ENCODE peak calls at places on chromosomes 13 and 19, in ten cellular contexts. One of them, this sample, is unnamed.

GRCh38 chr19:17944301-17944700 is 11.5 kb downstream of the CCDC124 start:
- DNase-seq in neural progenitor cell: no peak
- DNase-seq in tibial artery: no peak
- DNase-seq in GM12878: no peak
- DNase-seq in pancreas: no peak
- DNase-seq in left ventricle myocardium inferior: no peak
- DNase-seq in esophagus muscularis mucosa: no peak
- DNase-seq in IMR-90: peak; percentile 88
- DNase-seq in ovary: no peak
- DNase-seq in kidney: no peak
- DNase-seq in this sample: no peak

GRCh38 chr19:28020631-28021315 is 1192.2 kb downstream of the UQCRFS1 start:
- DNase-seq in neural progenitor cell: peak; percentile 7
- DNase-seq in tibial artery: no peak
- DNase-seq in GM12878: no peak
- DNase-seq in pancreas: no peak
- DNase-seq in left ventricle myocardium inferior: no peak
- DNase-seq in esophagus muscularis mucosa: peak; percentile 75
- DNase-seq in IMR-90: no peak
- DNase-seq in ovary: no peak
- DNase-seq in kidney: no peak
- DNase-seq in this sample: no peak

GRCh38 chr19:42471554-42472249 is 29.0 kb upstream of the CXCL17 start:
- DNase-seq in neural progenitor cell: no peak
- DNase-seq in tibial artery: no peak
- DNase-seq in GM12878: no peak
- DNase-seq in pancreas: no peak
- DNase-seq in left ventricle myocardium inferior: no peak
- DNase-seq in esophagus muscularis mucosa: no peak
- DNase-seq in IMR-90: peak; percentile 5
- DNase-seq in ovary: no peak
- DNase-seq in kidney: no peak
- DNase-seq in this sample: no peak

GRCh38 chr13:108734676-108735075 is 105.3 kb downstream of the MYO16 start:
- DNase-seq in neural progenitor cell: peak; percentile 22
- DNase-seq in tibial artery: no peak
- DNase-seq in GM12878: no peak
- DNase-seq in pancreas: no peak
- DNase-seq in left ventricle myocardium inferior: no peak
- DNase-seq in esophagus muscularis mucosa: no peak
- DNase-seq in IMR-90: no peak
- DNase-seq in ovary: no peak
- DNase-seq in kidney: no peak
- DNase-seq in this sample: no peak

GRCh38 chr13:85993567-85993966 is 194.3 kb upstream of the SLITRK6 start:
- DNase-seq in neural progenitor cell: no peak
- DNase-seq in tibial artery: no peak
- DNase-seq in GM12878: no peak
- DNase-seq in pancreas: no peak
- DNase-seq in left ventricle myocardium inferior: no peak
- DNase-seq in esophagus muscularis mucosa: no peak
- DNase-seq in IMR-90: no peak
- DNase-seq in ovary: no peak
- DNase-seq in kidney: no peak
- DNase-seq in this sample: no peak

GRCh38 chr13:21849323-21849722 is 178.4 kb downstream of the FGF9 start:
- DNase-seq in neural progenitor cell: peak; percentile 45
- DNase-seq in tibial artery: no peak
- DNase-seq in GM12878: peak; percentile 4
- DNase-seq in pancreas: no peak
- DNase-seq in left ventricle myocardium inferior: no peak
- DNase-seq in esophagus muscularis mucosa: no peak
- DNase-seq in IMR-90: peak; percentile 43
- DNase-seq in ovary: no peak
- DNase-seq in kidney: no peak
- DNase-seq in this sample: peak; percentile 48

GRCh38 chr13:109383683-109384082 is 402.7 kb downstream of the IRS2 start:
- DNase-seq in neural progenitor cell: no peak
- DNase-seq in tibial artery: no peak
- DNase-seq in GM12878: no peak
- DNase-seq in pancreas: no peak
- DNase-seq in left ventricle myocardium inferior: no peak
- DNase-seq in esophagus muscularis mucosa: peak; percentile 29
- DNase-seq in IMR-90: peak; percentile 79
- DNase-seq in ovary: no peak
- DNase-seq in kidney: no peak
- DNase-seq in this sample: no peak

GRCh38 chr19:45137179-45137761 is 23.5 kb downstream of the NKPD1 start:
- DNase-seq in neural progenitor cell: no peak
- DNase-seq in tibial artery: no peak
- DNase-seq in GM12878: peak; percentile 93
- DNase-seq in pancreas: no peak
- DNase-seq in left ventricle myocardium inferior: peak; percentile 70
- DNase-seq in esophagus muscularis mucosa: no peak
- DNase-seq in IMR-90: no peak
- DNase-seq in ovary: no peak
- DNase-seq in kidney: no peak
- DNase-seq in this sample: no peak

GRCh38 chr19:44745386-44745831 is 3.1 kb upstream of the BCL3 start:
- DNase-seq in neural progenitor cell: peak; percentile 22
- DNase-seq in tibial artery: peak; percentile 86
- DNase-seq in GM12878: no peak
- DNase-seq in pancreas: peak; percentile 66
- DNase-seq in left ventricle myocardium inferior: peak; percentile 86
- DNase-seq in esophagus muscularis mucosa: peak; percentile 95
- DNase-seq in IMR-90: peak; percentile 80
- DNase-seq in ovary: peak; percentile 86
- DNase-seq in kidney: peak; percentile 94
- DNase-seq in this sample: no peak

DNA sequence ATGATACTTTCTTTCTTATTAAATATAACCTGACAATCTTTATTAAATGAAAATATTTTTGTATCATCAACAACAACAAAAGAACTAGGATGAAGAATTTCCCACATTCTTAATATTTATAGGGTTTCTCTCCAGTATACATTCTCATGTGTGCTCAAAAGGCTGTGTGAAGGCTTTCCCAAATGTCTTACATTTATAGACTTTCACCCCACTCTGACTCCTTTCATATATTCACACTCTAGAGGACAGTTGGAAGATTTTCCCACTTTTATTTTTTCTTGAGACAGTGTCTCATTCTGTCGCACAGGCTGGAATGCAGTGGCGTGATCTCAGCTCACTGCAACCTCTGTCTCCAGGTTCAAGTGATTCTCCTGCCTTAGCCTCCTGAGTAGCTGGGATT is 22.4 kb downstream of the ZNF14 start:
- DNase-seq in neural progenitor cell: no peak
- DNase-seq in tibial artery: no peak
- DNase-seq in GM12878: no peak
- DNase-seq in pancreas: no peak
- DNase-seq in left ventricle myocardium inferior: no peak
- DNase-seq in esophagus muscularis mucosa: no peak
- DNase-seq in IMR-90: no peak
- DNase-seq in ovary: no peak
- DNase-seq in kidney: no peak
- DNase-seq in this sample: no peak
- H3K27ac ChIP-seq in neural progenitor cell: no peak overlapping the region
- H3K27ac ChIP-seq in tibial artery: no peak overlapping the region
- H3K27ac ChIP-seq in GM12878: no peak overlapping the region
- H3K27ac ChIP-seq in pancreas: no peak overlapping the region
- H3K27ac ChIP-seq in left ventricle myocardium inferior: no peak overlapping the region
- H3K27ac ChIP-seq in esophagus muscularis mucosa: no peak overlapping the region
- H3K27ac ChIP-seq in IMR-90: no peak overlapping the region
- H3K27ac ChIP-seq in ovary: no peak overlapping the region
- H3K27ac ChIP-seq in kidney: no peak overlapping the region
- H3K27ac ChIP-seq in this sample: no peak overlapping the region

DNA sequence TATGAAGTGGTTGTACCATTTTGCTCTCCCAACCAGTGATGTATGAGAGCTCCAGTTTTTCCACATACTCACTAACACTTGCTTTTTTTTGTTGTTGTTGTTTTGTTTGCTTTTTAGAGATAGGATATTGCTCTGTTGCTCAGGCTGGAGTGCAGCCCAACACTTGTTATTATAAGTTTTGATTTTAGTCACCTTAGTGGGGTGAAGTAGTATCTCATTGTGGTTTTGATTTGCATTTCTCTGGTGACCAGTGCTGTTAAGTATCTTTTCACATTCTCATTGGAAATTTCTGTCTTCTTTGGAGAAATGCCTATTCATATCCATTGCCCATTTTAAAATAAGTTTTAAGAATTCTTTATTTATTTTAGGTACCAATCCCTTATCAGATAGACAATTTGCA is 31.3 kb downstream of the CYP4F22 start:
- DNase-seq in neural progenitor cell: no peak
- DNase-seq in tibial artery: no peak
- DNase-seq in GM12878: peak; percentile 11
- DNase-seq in pancreas: no peak
- DNase-seq in left ventricle myocardium inferior: no peak
- DNase-seq in esophagus muscularis mucosa: no peak
- DNase-seq in IMR-90: no peak
- DNase-seq in ovary: no peak
- DNase-seq in kidney: no peak
- DNase-seq in this sample: no peak
- H3K4me1 ChIP-seq in neural progenitor cell: no peaks in the 10 kb centered on the region
- H3K4me1 ChIP-seq in tibial artery: no peaks in the 10 kb centered on the region
- H3K4me1 ChIP-seq in GM12878: peaks cover 5% of the 10 kb centered on the region
- H3K4me1 ChIP-seq in pancreas: no peaks in the 10 kb centered on the region
- H3K4me1 ChIP-seq in left ventricle myocardium inferior: no peaks in the 10 kb centered on the region
- H3K4me1 ChIP-seq in esophagus muscularis mucosa: no peaks in the 10 kb centered on the region
- H3K4me1 ChIP-seq in IMR-90: no peaks in the 10 kb centered on the region
- H3K4me1 ChIP-seq in ovary: no peaks in the 10 kb centered on the region
- H3K4me1 ChIP-seq in kidney: no peaks in the 10 kb centered on the region
- H3K4me1 ChIP-seq in this sample: no peaks in the 10 kb centered on the region

DNA sequence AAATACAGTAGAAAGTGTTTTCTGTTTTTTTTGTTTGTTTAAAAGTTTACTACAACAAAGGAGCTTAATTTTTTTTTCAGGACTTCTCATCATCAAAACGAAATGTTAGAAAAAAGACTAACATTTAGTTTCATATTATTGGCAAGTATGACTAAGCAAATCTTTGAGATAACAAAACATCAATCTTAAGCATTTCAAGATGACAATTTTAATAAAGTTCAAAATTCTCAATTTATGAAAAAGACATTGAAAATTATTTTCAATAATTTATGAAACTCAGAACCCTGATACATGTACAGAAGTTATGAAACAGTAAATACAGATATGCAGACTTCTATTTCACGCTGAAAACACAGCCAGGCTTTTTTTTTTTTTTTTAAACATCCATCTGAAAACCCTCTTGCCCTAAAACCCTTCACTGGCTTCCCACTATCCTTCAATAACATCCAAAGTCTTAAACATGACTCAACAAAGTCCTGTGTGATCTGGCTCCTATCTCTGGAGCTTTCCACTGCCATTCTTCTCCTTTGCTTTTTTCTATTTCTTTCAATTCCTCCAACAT is 3.9 kb downstream of the RBM26 start:
- DNase-seq in neural progenitor cell: no peak
- DNase-seq in tibial artery: no peak
- DNase-seq in GM12878: no peak
- DNase-seq in pancreas: no peak
- DNase-seq in left ventricle myocardium inferior: no peak
- DNase-seq in esophagus muscularis mucosa: no peak
- DNase-seq in IMR-90: no peak
- DNase-seq in ovary: no peak
- DNase-seq in kidney: no peak
- DNase-seq in this sample: no peak
- H3K4me3 ChIP-seq in neural progenitor cell: peak overlapping the region; percentile 96
- H3K4me3 ChIP-seq in tibial artery: no peak overlapping the region
- H3K4me3 ChIP-seq in GM12878: peak overlapping the region; percentile 99
- H3K4me3 ChIP-seq in pancreas: no peak overlapping the region
- H3K4me3 ChIP-seq in left ventricle myocardium inferior: no peak overlapping the region
- H3K4me3 ChIP-seq in esophagus muscularis mucosa: no peak overlapping the region
- H3K4me3 ChIP-seq in IMR-90: no peak overlapping the region
- H3K4me3 ChIP-seq in ovary: no peak overlapping the region
- H3K4me3 ChIP-seq in kidney: no peak overlapping the region
- H3K4me3 ChIP-seq in this sample: peak overlapping the region; percentile 23

GRCh38 chr19:16893686-16893990 is 4.8 kb downstream of the F2RL3 start:
- DNase-seq in neural progenitor cell: no peak
- DNase-seq in tibial artery: peak; percentile 62
- DNase-seq in GM12878: no peak
- DNase-seq in pancreas: no peak
- DNase-seq in left ventricle myocardium inferior: no peak
- DNase-seq in esophagus muscularis mucosa: no peak
- DNase-seq in IMR-90: no peak
- DNase-seq in ovary: no peak
- DNase-seq in kidney: peak; percentile 76
- DNase-seq in this sample: no peak

GRCh38 chr19:16896913-16897571 is 8.2 kb downstream of the F2RL3 start:
- DNase-seq in neural progenitor cell: peak; percentile 98
- DNase-seq in tibial artery: peak; percentile 96
- DNase-seq in GM12878: peak; percentile 60
- DNase-seq in pancreas: peak; percentile 98
- DNase-seq in left ventricle myocardium inferior: peak; percentile 94
- DNase-seq in esophagus muscularis mucosa: peak; percentile 99
- DNase-seq in IMR-90: peak; percentile 91
- DNase-seq in ovary: peak; percentile 96
- DNase-seq in kidney: peak; percentile 99
- DNase-seq in this sample: peak; percentile 40

GRCh38 chr19:16894080-16894479 is 5.3 kb downstream of the F2RL3 start:
- DNase-seq in neural progenitor cell: no peak
- DNase-seq in tibial artery: no peak
- DNase-seq in GM12878: no peak
- DNase-seq in pancreas: no peak
- DNase-seq in left ventricle myocardium inferior: no peak
- DNase-seq in esophagus muscularis mucosa: no peak
- DNase-seq in IMR-90: no peak
- DNase-seq in ovary: no peak
- DNase-seq in kidney: no peak
- DNase-seq in this sample: no peak

GRCh38 chr19:16896098-16896912 is 7.5 kb downstream of the F2RL3 start:
- DNase-seq in neural progenitor cell: peak; percentile 59
- DNase-seq in tibial artery: peak; percentile 74
- DNase-seq in GM12878: no peak
- DNase-seq in pancreas: peak; percentile 48
- DNase-seq in left ventricle myocardium inferior: no peak
- DNase-seq in esophagus muscularis mucosa: no peak
- DNase-seq in IMR-90: no peak
- DNase-seq in ovary: peak; percentile 55
- DNase-seq in kidney: peak; percentile 87
- DNase-seq in this sample: no peak

DNA sequence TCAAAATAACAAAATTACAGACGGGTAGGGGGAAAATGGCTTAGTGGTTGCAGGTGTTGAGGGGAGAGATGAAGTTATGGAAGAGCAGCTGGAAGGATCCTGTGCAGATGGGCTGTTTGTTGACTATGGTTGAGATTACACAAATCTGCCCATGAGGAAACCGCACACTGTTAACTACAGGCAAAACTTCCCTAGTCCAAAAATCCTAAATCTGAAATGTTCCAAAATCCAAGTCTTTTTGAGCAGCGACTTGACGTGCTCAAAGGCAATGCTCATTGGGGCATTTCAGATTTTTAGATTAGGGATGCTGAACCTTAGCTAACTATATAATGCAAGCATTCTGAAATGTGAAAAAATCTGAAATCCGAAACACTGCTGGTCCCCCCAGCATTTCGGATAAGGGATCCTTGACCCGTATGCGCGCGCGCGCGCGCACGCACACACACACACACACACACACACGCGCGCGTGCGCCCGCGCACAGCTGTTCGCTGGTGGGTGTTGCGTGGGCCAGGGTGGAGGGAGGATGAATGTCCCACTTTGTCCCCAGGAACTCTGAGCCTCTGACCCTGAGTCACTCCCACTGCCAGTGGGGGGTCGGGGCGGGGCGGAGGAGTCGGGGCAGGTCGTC is 6.8 kb downstream of the F2RL3 start:
- DNase-seq in neural progenitor cell: peak; percentile 50
- DNase-seq in tibial artery: no peak
- DNase-seq in GM12878: no peak
- DNase-seq in pancreas: no peak
- DNase-seq in left ventricle myocardium inferior: no peak
- DNase-seq in esophagus muscularis mucosa: no peak
- DNase-seq in IMR-90: no peak
- DNase-seq in ovary: peak; percentile 64
- DNase-seq in kidney: no peak
- DNase-seq in this sample: no peak
- H3K27ac ChIP-seq in neural progenitor cell: no peak overlapping the region
- H3K27ac ChIP-seq in tibial artery: peak overlapping the region; percentile 69
- H3K27ac ChIP-seq in GM12878: no peak overlapping the region
- H3K27ac ChIP-seq in pancreas: no peak overlapping the region
- H3K27ac ChIP-seq in left ventricle myocardium inferior: peak overlapping the region; percentile 87
- H3K27ac ChIP-seq in esophagus muscularis mucosa: peak overlapping the region; percentile 58
- H3K27ac ChIP-seq in IMR-90: no peak overlapping the region
- H3K27ac ChIP-seq in ovary: peak overlapping the region; percentile 83
- H3K27ac ChIP-seq in kidney: no peak overlapping the region
- H3K27ac ChIP-seq in this sample: peak overlapping the region; percentile 59